ENCODE peak calls at places on chromosome 5, in six cellular contexts. T is H1, N is WERI-Rb-1, V is Peyer's patch, L is foreskin keratinocyte, R is PC-3. O is an unnamed sample.

GRCh38 chr5:72558383-72558782 is 51.2 kb upstream of the ZNF366 start:
- DNase-seq in L (no peak), V (no peak), T (no peak), R (no peak), N (peak), O (no peak)

GRCh38 chr5:30846171-30846570 is 347.3 kb upstream of the CDH6 start:
- DNase-seq in L (no peak), V (no peak), N (no peak), R (peak), T (no peak), O (no peak)

GRCh38 chr5:61228691-61229280 is 66.5 kb upstream of the SMIM15 start:
- DNase-seq in T (no peak), R (no peak), V (no peak), N (no peak), L (peak), O (peak)

GRCh38 chr5:125485003-125485641 is 738.7 kb upstream of the ZNF608 start:
- DNase-seq in T (no peak), L (peak), V (peak), R (peak), N (no peak), O (peak)

GRCh38 chr5:82168294-82168693 is 109.9 kb downstream of the RPS23 start:
- DNase-seq in L (no peak), R (no peak), T (no peak), N (no peak), V (no peak), O (peak)

GRCh38 chr5:6787941-6788340 is 74.7 kb downstream of the TENT4A start:
- DNase-seq in N (no peak), L (no peak), V (no peak), R (no peak), T (no peak), O (no peak)

GRCh38 chr5:13250450-13251291 is 693.8 kb downstream of the DNAH5 start:
- DNase-seq in L (no peak), R (peak), T (no peak), V (no peak), N (no peak), O (peak)

GRCh38 chr5:74684900-74685851 is at the start of gene HEXB:
- DNase-seq in R (peak), N (peak), V (peak), T (peak), L (peak), O (peak)

GRCh38 chr5:36491860-36492259 is 114.5 kb upstream of the SLC1A3 start:
- DNase-seq in T (no peak), V (no peak), N (peak), L (no peak), R (no peak), O (no peak)

GRCh38 chr5:36494756-36495637 is 111.4 kb upstream of the SLC1A3 start:
- DNase-seq in T (no peak), R (peak), L (peak), V (no peak), N (no peak), O (peak)

GRCh38 chr5:36494028-36494427 is 112.4 kb upstream of the SLC1A3 start:
- DNase-seq in R (no peak), V (no peak), N (no peak), T (no peak), L (peak), O (no peak)

GRCh38 chr5:36495638-36496010 is 110.8 kb upstream of the SLC1A3 start:
- DNase-seq in N (no peak), L (no peak), R (no peak), T (no peak), V (no peak), O (no peak)

GRCh38 chr5:36492998-36493655 is 113.3 kb upstream of the SLC1A3 start:
- DNase-seq in T (no peak), N (no peak), V (no peak), R (peak), L (no peak), O (peak)
- H3K27ac ChIP-seq in T (no peak), N (no peak), V (no peak), R (peak), L (no peak), O (no peak)

GRCh38 chr5:8458038-8458383 is 589.1 kb downstream of the MTRR start:
- DNase-seq in L (peak), R (no peak), N (peak), V (no peak), T (no peak), O (peak)
- H3K27ac ChIP-seq in L (peak), R (no peak), N (peak), V (peak), T (no peak), O (peak)

DNA sequence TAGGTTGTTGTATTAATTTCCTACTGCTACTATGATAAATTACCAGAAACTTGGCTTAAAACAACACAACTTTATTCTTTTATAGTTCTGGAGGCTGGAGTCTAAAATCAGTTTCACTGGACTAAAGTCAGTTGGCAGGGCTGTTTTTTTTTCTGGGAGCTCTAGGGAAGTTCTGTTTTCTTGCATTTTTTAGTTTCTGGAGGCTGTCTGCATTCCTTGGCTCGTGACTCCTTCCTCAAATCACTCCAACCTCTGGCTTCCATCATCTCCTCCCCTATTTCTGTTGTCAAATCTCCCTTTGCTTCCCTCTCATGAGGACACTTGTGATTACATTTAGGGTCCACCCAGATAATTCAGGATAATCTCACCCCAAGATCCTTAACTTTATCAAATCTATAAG is 51.3 kb upstream of the SUB1 start:
- DNase-seq in T (no peak), L (no peak), R (no peak), N (no peak), V (no peak), O (peak)
- H3K27ac ChIP-seq in T (no peak), L (no peak), R (no peak), N (no peak), V (no peak), O (peak)

GRCh38 chr5:158288258-158288657 is 429.3 kb upstream of the CLINT1 start:
- DNase-seq in V (no peak), T (no peak), R (no peak), L (no peak), N (no peak), O (no peak)
- H3K27ac ChIP-seq in V (no peak), T (no peak), R (no peak), L (no peak), N (no peak), O (no peak)